ENCODE peak calls at places on chromosomes 13 and 19, in ten cellular contexts. W, D, C, J, H, O, K, I, U and F are unnamed samples.
A peak's percentile ranks its signal among the peaks of the same experiment; 100 is the strongest.

GRCh38 chr13:74288361-74288911 is 154.2 kb upstream of the KLF12 start:
- DNase-seq in O (peak; percentile 49), D (no peak), J (no peak), C (peak; percentile 26), I (peak; percentile 26), K (peak; percentile 12), H (no peak), W (peak; percentile 2), U (peak; percentile 94), F (peak; percentile 39)

GRCh38 chr13:112073245-112074138 is 6.5 kb downstream of the SOX1 start:
- DNase-seq in D (no peak), H (no peak), I (no peak), U (no peak), J (no peak), O (no peak), C (no peak), K (no peak), W (no peak), F (peak; percentile 24)

GRCh38 chr19:41413947-41414346 is 13.2 kb downstream of the B3GNT8 start:
- DNase-seq in O (no peak), J (no peak), H (no peak), W (no peak), C (no peak), K (no peak), U (no peak), I (no peak), D (no peak), F (no peak)

GRCh38 chr19:4337906-4338440 is 654 bp downstream of the STAP2 start:
- DNase-seq in I (no peak), H (no peak), W (no peak), K (peak; percentile 33), J (peak; percentile 21), D (no peak), O (no peak), U (peak; percentile 47), C (no peak), F (peak; percentile 46)

GRCh38 chr19:41265376-41266153 is 1.4 kb downstream of the HNRNPUL1 start:
- DNase-seq in H (peak; percentile 45), I (peak; percentile 10), C (no peak), O (no peak), J (peak; percentile 28), U (peak; percentile 60), K (peak; percentile 25), W (no peak), D (no peak), F (peak; percentile 25)

GRCh38 chr13:43132911-43133310 is 109.5 kb downstream of the DNAJC15 start:
- DNase-seq in C (no peak), K (no peak), I (no peak), H (no peak), J (no peak), D (no peak), U (peak; percentile 85), O (no peak), W (no peak), F (no peak)

GRCh38 chr13:48561461-48562224 is 28.8 kb upstream of the RCBTB2 start:
- DNase-seq in O (no peak), W (no peak), H (no peak), J (no peak), C (no peak), I (peak; percentile 36), U (no peak), K (no peak), D (no peak), F (no peak)

GRCh38 chr13:65965496-65965895 is 1264.6 kb downstream of the PCDH9 start:
- DNase-seq in C (no peak), D (no peak), O (no peak), K (peak; percentile 72), I (no peak), W (no peak), H (peak; percentile 24), J (peak; percentile 37), U (no peak), F (no peak)

GRCh38 chr19:48708471-48708870 is 11.1 kb downstream of the MAMSTR start:
- DNase-seq in K (no peak), W (no peak), J (no peak), O (no peak), D (no peak), H (no peak), U (no peak), C (no peak), I (no peak), F (no peak)

GRCh38 chr13:34655554-34655953 is 286.5 kb upstream of the NBEA start:
- DNase-seq in D (no peak), W (no peak), J (no peak), K (no peak), U (no peak), C (no peak), I (no peak), H (no peak), O (no peak), F (no peak)

GRCh38 chr19:1158885-1159448 is 15.1 kb downstream of the SBNO2 start:
- DNase-seq in I (no peak), W (no peak), J (no peak), D (no peak), U (no peak), O (no peak), C (no peak), K (no peak), H (no peak), F (no peak)

GRCh38 chr19:18021121-18021755 is 13.3 kb downstream of the ARRDC2 start:
- DNase-seq in K (peak; percentile 95), J (peak; percentile 84), H (peak; percentile 91), U (no peak), C (peak; percentile 91), W (peak; percentile 61), I (no peak), D (no peak), O (peak; percentile 96), F (no peak)

GRCh38 chr13:24644051-24644450 is 36.2 kb upstream of the ATP12A start:
- DNase-seq in I (no peak), D (no peak), O (no peak), C (no peak), W (no peak), U (peak; percentile 36), J (peak; percentile 48), H (peak; percentile 61), K (peak; percentile 10), F (peak; percentile 83)

GRCh38 chr13:94143624-94144350 is 335.7 kb downstream of the DCT start:
- DNase-seq in O (no peak), D (no peak), W (no peak), K (no peak), U (no peak), J (no peak), H (no peak), C (no peak), I (no peak), F (no peak)

GRCh38 chr19:33520844-33521479 is 629 bp downstream of the PEPD start:
- DNase-seq in U (no peak), C (no peak), D (no peak), H (no peak), I (no peak), K (no peak), W (no peak), O (no peak), J (no peak), F (no peak)

GRCh38 chr19:41323430-41324125 is 13.6 kb downstream of the CCDC97 start:
- DNase-seq in O (peak; percentile 85), C (peak; percentile 62), D (no peak), U (peak; percentile 82), I (no peak), W (no peak), K (peak; percentile 95), H (peak; percentile 97), J (peak; percentile 96), F (peak; percentile 97)

GRCh38 chr13:30932481-30933333 is at the start of gene TEX26:
- DNase-seq in H (peak; percentile 52), C (no peak), K (no peak), W (no peak), U (no peak), J (no peak), I (no peak), O (peak; percentile 63), D (no peak), F (peak; percentile 60)

GRCh38 chr13:44822291-44822690 is 167.0 kb downstream of the NUFIP1 start:
- DNase-seq in K (no peak), U (no peak), W (no peak), H (peak; percentile 73), J (no peak), D (no peak), C (no peak), O (no peak), I (no peak), F (no peak)

GRCh38 chr13:99984134-99984462 is 2.5 kb downstream of the ZIC2 start:
- DNase-seq in H (no peak), I (no peak), W (no peak), C (no peak), K (no peak), U (no peak), J (no peak), D (no peak), O (no peak), F (no peak)
- H3K4me3 ChIP-seq in H (peak overlapping the region; percentile 61), I (no peak overlapping the region), W (no peak overlapping the region), C (no peak overlapping the region), K (no peak overlapping the region), U (peak overlapping the region; percentile 77), J (no peak overlapping the region), D (peak overlapping the region; percentile 67), O (no peak overlapping the region), F (no peak overlapping the region)

GRCh38 chr19:29680447-29680846 is 15.2 kb downstream of the PLEKHF1 start:
- DNase-seq in O (peak; percentile 78), J (no peak), K (no peak), C (peak; percentile 53), D (no peak), H (no peak), I (no peak), W (peak; percentile 81), U (no peak), F (no peak)
- H3K4me3 ChIP-seq in O (no peak overlapping the region), J (no peak overlapping the region), K (no peak overlapping the region), C (no peak overlapping the region), D (no peak overlapping the region), H (no peak overlapping the region), I (no peak overlapping the region), W (peak overlapping the region; percentile 50), U (no peak overlapping the region), F (no peak overlapping the region)

GRCh38 chr19:50777830-50778303 is 7.6 kb downstream of the GPR32 start:
- DNase-seq in C (no peak), W (no peak), D (no peak), K (no peak), J (no peak), U (no peak), I (no peak), O (no peak), H (peak; percentile 11), F (peak; percentile 42)
- H3K4me3 ChIP-seq in C (no peak overlapping the region), W (no peak overlapping the region), D (no peak overlapping the region), K (no peak overlapping the region), J (no peak overlapping the region), U (no peak overlapping the region), I (no peak overlapping the region), O (no peak overlapping the region), H (no peak overlapping the region), F (no peak overlapping the region)

GRCh38 chr13:52868190-52868589 is 19.8 kb upstream of the PCDH8 start:
- DNase-seq in U (no peak), W (no peak), O (no peak), C (no peak), I (peak; percentile 76), D (no peak), J (no peak), K (no peak), H (no peak), F (no peak)

DNA sequence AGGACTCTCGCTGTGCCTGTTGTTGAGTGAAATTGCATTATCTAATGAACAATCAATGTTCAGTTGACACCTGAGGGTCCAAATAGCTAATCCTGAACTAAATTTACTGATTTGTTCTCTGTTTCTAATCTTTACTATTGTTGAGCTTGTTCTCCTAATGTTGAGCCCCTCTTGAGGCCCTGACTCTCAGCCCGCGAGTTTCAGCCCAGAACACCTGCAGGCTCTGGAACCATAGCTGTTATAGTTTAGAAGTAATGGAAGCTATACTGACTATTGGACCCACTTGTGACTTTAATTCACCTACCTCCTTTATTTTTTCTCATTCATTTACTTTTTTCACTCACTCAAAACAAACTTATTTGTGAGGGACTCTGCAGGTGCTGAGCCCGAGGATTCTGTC is 20.6 kb upstream of the PCDH8 start:
- DNase-seq in H (no peak), J (no peak), C (no peak), I (no peak), W (no peak), O (no peak), K (no peak), D (no peak), U (no peak), F (no peak)
- H3K4me3 ChIP-seq in H (no peak overlapping the region), J (no peak overlapping the region), C (no peak overlapping the region), I (no peak overlapping the region), W (no peak overlapping the region), O (no peak overlapping the region), K (no peak overlapping the region), D (no peak overlapping the region), U (no peak overlapping the region), F (no peak overlapping the region)